ENCODE peak calls at places on chromosomes 13 and 19, in six cellular contexts. E, U, A, X, R and V are unnamed samples.

GRCh38 chr13:59587971-59588716 is 575.6 kb downstream of the DIAPH3 start:
- DNase-seq in E (no peak), U (no peak), A (no peak), X (no peak), R (peak), V (no peak)

GRCh38 chr13:56015919-56016318 is 1124.8 kb upstream of the PRR20A start:
- DNase-seq in E (no peak), U (no peak), A (no peak), X (no peak), R (no peak), V (no peak)

GRCh38 chr19:51607920-51608562 is 22.2 kb downstream of the SIGLEC5 start:
- DNase-seq in E (peak), U (peak), A (peak), X (peak), R (peak), V (peak)

GRCh38 chr19:56080669-56081401 is 40.3 kb downstream of the ZNF787 start:
- DNase-seq in E (peak), U (peak), A (peak), X (peak), R (peak), V (peak)

GRCh38 chr13:93036380-93036779 is 190.2 kb upstream of the GPC6 start:
- DNase-seq in E (no peak), U (no peak), A (no peak), X (no peak), R (no peak), V (no peak)

GRCh38 chr19:54310543-54310942 is 2.4 kb downstream of the LILRA5 start:
- DNase-seq in E (no peak), U (no peak), A (no peak), X (no peak), R (no peak), V (no peak)

GRCh38 chr13:99062593-99062992 is 84.7 kb upstream of the DOCK9 start:
- DNase-seq in E (peak), U (no peak), A (no peak), X (no peak), R (no peak), V (no peak)

GRCh38 chr13:79725841-79726240 is 244.9 kb downstream of the NDFIP2 start:
- DNase-seq in E (no peak), U (no peak), A (no peak), X (no peak), R (no peak), V (no peak)

GRCh38 chr19:23415561-23416191 is 20.4 kb upstream of the ZNF91 start:
- DNase-seq in E (peak), U (no peak), A (no peak), X (no peak), R (peak), V (peak)

GRCh38 chr19:42693760-42694350 is 46.4 kb downstream of the PSG3 start:
- DNase-seq in E (peak), U (no peak), A (no peak), X (peak), R (no peak), V (peak)